ENCODE peak calls at places on chromosome 21, in seven cellular contexts. D, X, W, V, Q, T and Z are unnamed samples. For H3K4me1, the result is how much of the 10 kb centered on the place peaks cover.

GRCh38 chr21:27532081-27532480 is 565.2 kb upstream of the ADAMTS5 start:
- DNase-seq in Q (no peak), T (no peak), W (no peak), V (no peak), X (no peak), D (peak), Z (no peak)

GRCh38 chr21:43892334-43892733 is 27.3 kb downstream of the AGPAT3 start:
- DNase-seq in X (no peak), Q (no peak), W (no peak), V (no peak), T (no peak), D (no peak), Z (no peak)

GRCh38 chr21:40901690-40902089 is 54.7 kb upstream of the DSCAM start:
- DNase-seq in Q (no peak), T (no peak), D (no peak), X (no peak), W (peak), V (no peak), Z (no peak)

GRCh38 chr21:43731891-43732711 is 13.2 kb downstream of the PDXK start:
- DNase-seq in D (no peak), V (no peak), X (no peak), Q (no peak), T (peak), W (no peak), Z (no peak)

GRCh38 chr21:18155508-18156193 is 89.0 kb upstream of the CHODL start:
- DNase-seq in Q (no peak), X (no peak), V (no peak), W (no peak), T (no peak), D (no peak), Z (no peak)

GRCh38 chr21:28579986-28580550 is 412.6 kb downstream of the LTN1 start:
- DNase-seq in V (no peak), T (no peak), D (no peak), W (no peak), X (no peak), Q (no peak), Z (no peak)

GRCh38 chr21:36980280-36981048 is 14.0 kb upstream of the HLCS start:
- DNase-seq in T (peak), X (no peak), W (no peak), Q (peak), V (peak), D (no peak), Z (peak)

GRCh38 chr21:27571706-27572105 is 604.8 kb upstream of the ADAMTS5 start:
- DNase-seq in Q (no peak), T (no peak), V (no peak), X (no peak), W (no peak), D (peak), Z (no peak)

GRCh38 chr21:33854604-33855003 is 61.0 kb downstream of the ATP5PO start:
- DNase-seq in T (no peak), X (no peak), V (no peak), Q (no peak), W (no peak), D (no peak), Z (no peak)

GRCh38 chr21:31429500-31429899 is 85.4 kb upstream of the TIAM1 start:
- DNase-seq in W (peak), D (no peak), Q (no peak), X (no peak), T (no peak), V (no peak), Z (no peak)

GRCh38 chr21:36465481-36465880 is 14.4 kb downstream of the CLDN14 start:
- DNase-seq in T (no peak), W (no peak), Q (no peak), V (no peak), X (no peak), D (no peak), Z (no peak)

GRCh38 chr21:15935530-15935929 is 205.7 kb downstream of the USP25 start:
- DNase-seq in V (no peak), X (no peak), Q (no peak), W (no peak), D (no peak), T (no peak), Z (no peak)

GRCh38 chr21:33075128-33075527 is 5.2 kb downstream of the OLIG1 start:
- DNase-seq in V (no peak), D (no peak), Q (no peak), X (no peak), W (no peak), T (no peak), Z (no peak)

GRCh38 chr21:18759751-18760161 is 356.2 kb upstream of the TMPRSS15 start:
- DNase-seq in T (no peak), Q (no peak), V (no peak), W (no peak), D (no peak), X (no peak), Z (no peak)

GRCh38 chr21:18424250-18424649 is 20.7 kb upstream of the TMPRSS15 start:
- DNase-seq in T (no peak), X (no peak), D (no peak), Q (no peak), V (no peak), W (no peak), Z (no peak)

GRCh38 chr21:33133912-33134311 is 64.0 kb downstream of the OLIG1 start:
- DNase-seq in D (no peak), T (no peak), X (no peak), Q (no peak), W (no peak), V (no peak), Z (no peak)

GRCh38 chr21:16709866-16710550 is 802.8 kb upstream of the CXADR start:
- DNase-seq in D (peak), V (peak), Q (peak), W (no peak), T (peak), X (no peak), Z (no peak)

GRCh38 chr21:43600642-43601397 is 58.5 kb downstream of the HSF2BP start:
- DNase-seq in V (no peak), Q (no peak), D (peak), W (no peak), T (no peak), X (no peak), Z (no peak)

GRCh38 chr21:15659768-15660423 is 69.9 kb upstream of the USP25 start:
- DNase-seq in T (no peak), W (no peak), Q (no peak), X (no peak), V (no peak), D (no peak), Z (no peak)

GRCh38 chr21:31668651-31669491 is 9.4 kb downstream of the SOD1 start:
- DNase-seq in W (no peak), X (no peak), Q (no peak), V (no peak), D (no peak), T (no peak), Z (no peak)

GRCh38 chr21:31235671-31236450 is 108.2 kb downstream of the TIAM1 start:
- DNase-seq in V (no peak), T (no peak), D (no peak), W (no peak), Q (no peak), X (no peak), Z (no peak)

GRCh38 chr21:16587141-16587570 is 857.4 kb downstream of the USP25 start:
- DNase-seq in X (no peak), T (peak), Q (peak), W (peak), D (peak), V (peak), Z (no peak)

GRCh38 chr21:36695671-36696389 is 3.1 kb upstream of the SIM2 start:
- DNase-seq in D (no peak), Q (no peak), X (no peak), W (no peak), T (no peak), V (no peak), Z (no peak)

GRCh38 chr21:28126521-28127317 is 866.0 kb downstream of the LTN1 start:
- DNase-seq in V (no peak), T (no peak), X (no peak), Q (no peak), D (no peak), W (no peak), Z (no peak)

GRCh38 chr21:28636988-28637691 is 355.5 kb downstream of the LTN1 start:
- DNase-seq in Q (no peak), W (no peak), T (no peak), D (peak), X (no peak), V (no peak), Z (no peak)

GRCh38 chr21:28229811-28230210 is 762.9 kb downstream of the LTN1 start:
- DNase-seq in Q (no peak), T (no peak), V (no peak), D (peak), X (no peak), W (no peak), Z (no peak)

GRCh38 chr21:36479415-36480402 is at the start of gene CLDN14:
- DNase-seq in V (no peak), Q (no peak), W (no peak), D (peak), X (no peak), T (no peak), Z (no peak)

GRCh38 chr21:32544697-32545096 is 40.6 kb downstream of the TCP10L start:
- DNase-seq in T (no peak), X (no peak), Q (no peak), W (no peak), V (no peak), D (no peak), Z (no peak)

GRCh38 chr21:33198346-33199135 is 31.2 kb upstream of the IFNAR2 start:
- DNase-seq in W (peak), Q (peak), D (peak), X (no peak), V (no peak), T (no peak), Z (no peak)

GRCh38 chr21:29382029-29382654 is 83.4 kb downstream of the BACH1 start:
- DNase-seq in Q (no peak), T (no peak), W (no peak), D (peak), X (no peak), V (no peak), Z (no peak)

GRCh38 chr21:19236209-19236608 is 832.6 kb upstream of the TMPRSS15 start:
- DNase-seq in T (no peak), V (no peak), D (no peak), Q (no peak), W (no peak), X (no peak), Z (no peak)

GRCh38 chr21:31162827-31163226 is 124.6 kb upstream of the KRTAP19-8 start:
- DNase-seq in T (no peak), W (no peak), Q (no peak), V (no peak), D (peak), X (no peak), Z (no peak)

GRCh38 chr21:33418686-33419085 is 15.5 kb downstream of the IFNGR2 start:
- DNase-seq in Q (peak), T (peak), D (no peak), X (no peak), V (peak), W (peak), Z (no peak)

GRCh38 chr21:27813750-27814149 is 846.9 kb upstream of the ADAMTS5 start:
- DNase-seq in W (no peak), V (no peak), X (no peak), T (no peak), Q (no peak), D (no peak), Z (no peak)

GRCh38 chr21:45388011-45388521 is 16.9 kb upstream of the COL18A1 start:
- DNase-seq in Q (no peak), W (peak), V (peak), T (peak), D (no peak), X (no peak), Z (no peak)

GRCh38 chr21:45386336-45386727 is 18.6 kb upstream of the COL18A1 start:
- DNase-seq in V (no peak), X (no peak), D (no peak), W (peak), T (no peak), Q (no peak), Z (no peak)

GRCh38 chr21:45387506-45387905 is 17.5 kb upstream of the COL18A1 start:
- DNase-seq in D (no peak), X (no peak), W (no peak), T (peak), Q (no peak), V (peak), Z (peak)

GRCh38 chr21:45385549-45386050 is 19.4 kb upstream of the COL18A1 start:
- DNase-seq in T (peak), W (peak), Q (no peak), D (no peak), X (no peak), V (peak), Z (no peak)

DNA sequence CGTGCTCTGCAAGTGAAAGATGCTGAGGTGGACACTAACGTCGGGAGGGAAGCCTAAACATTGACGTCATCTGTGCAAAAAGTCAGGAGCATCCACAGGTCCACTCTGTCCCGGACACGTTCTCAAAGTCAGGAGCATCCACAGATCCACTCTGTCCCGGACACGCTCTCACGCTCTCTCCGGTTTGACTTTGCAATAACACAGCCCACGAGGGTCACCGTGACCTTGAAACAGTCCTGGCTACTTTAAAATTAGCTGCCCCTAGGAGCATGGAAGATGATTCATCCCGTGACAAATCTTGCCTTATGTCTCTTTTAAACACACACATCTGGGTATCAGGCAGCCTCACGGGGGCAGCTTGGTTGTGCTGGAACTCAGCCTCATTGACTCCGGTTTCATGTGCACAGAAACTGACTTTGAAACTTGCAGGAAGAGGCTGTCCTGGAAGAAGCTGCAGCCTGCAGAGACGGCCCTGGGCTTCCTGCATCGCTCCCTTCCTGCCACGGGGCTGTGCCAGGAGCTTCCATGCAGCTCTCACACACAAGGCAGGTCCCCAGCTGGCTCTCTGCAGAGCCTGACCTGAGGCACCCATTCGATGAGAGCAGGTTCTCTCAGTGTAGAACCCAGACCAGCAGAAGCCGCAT is 18.1 kb upstream of the COL18A1 start:
- DNase-seq in W (peak), D (peak), V (peak), T (peak), Q (peak), X (no peak), Z (no peak)
- TF ChIP-seq POLR2A in W (no peak), D (peak), V (no peak), T (no peak), Q (no peak), X (no peak), Z (no peak)

DNA sequence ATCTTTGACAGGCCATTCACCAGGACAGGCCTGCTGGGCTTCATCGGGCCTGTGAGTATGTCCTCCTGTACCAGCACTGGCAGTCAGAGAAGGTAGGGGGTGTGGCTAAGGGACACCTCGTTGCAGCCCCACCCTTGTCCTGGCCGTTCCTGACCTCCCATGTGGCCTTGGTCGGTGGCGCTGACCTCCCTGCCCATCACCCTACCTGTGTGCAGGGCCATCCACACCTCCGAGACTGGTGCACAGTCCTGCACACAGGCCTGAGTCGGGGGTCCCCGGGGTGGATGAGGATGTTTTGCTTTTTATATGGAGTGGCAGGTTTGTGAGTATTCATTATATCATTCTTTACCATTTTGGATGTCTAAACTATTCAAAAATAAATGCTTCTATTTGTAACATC is 59.0 kb downstream of the S100B start:
- DNase-seq in Q (no peak), W (no peak), D (no peak), T (no peak), V (no peak), X (no peak), Z (no peak)
- H3K4me1 ChIP-seq in Q (under half), W (under half), D (under half), T (under half), V (under half), X (under half), Z (under half)

GRCh38 chr21:46100020-46100419 is 2.1 kb downstream of the COL6A2 start:
- DNase-seq in V (no peak), X (no peak), T (peak), Q (no peak), D (no peak), W (no peak), Z (no peak)

GRCh38 chr21:46099476-46099875 is 1.6 kb downstream of the COL6A2 start:
- DNase-seq in V (peak), Q (no peak), T (peak), D (peak), W (peak), X (no peak), Z (peak)

GRCh38 chr21:46100426-46100825 is 2.5 kb downstream of the COL6A2 start:
- DNase-seq in Q (no peak), T (peak), D (peak), V (no peak), X (no peak), W (no peak), Z (no peak)

GRCh38 chr21:46108827-46109226 is 10.9 kb downstream of the COL6A2 start:
- DNase-seq in V (no peak), X (no peak), W (no peak), Q (no peak), T (peak), D (no peak), Z (peak)

DNA sequence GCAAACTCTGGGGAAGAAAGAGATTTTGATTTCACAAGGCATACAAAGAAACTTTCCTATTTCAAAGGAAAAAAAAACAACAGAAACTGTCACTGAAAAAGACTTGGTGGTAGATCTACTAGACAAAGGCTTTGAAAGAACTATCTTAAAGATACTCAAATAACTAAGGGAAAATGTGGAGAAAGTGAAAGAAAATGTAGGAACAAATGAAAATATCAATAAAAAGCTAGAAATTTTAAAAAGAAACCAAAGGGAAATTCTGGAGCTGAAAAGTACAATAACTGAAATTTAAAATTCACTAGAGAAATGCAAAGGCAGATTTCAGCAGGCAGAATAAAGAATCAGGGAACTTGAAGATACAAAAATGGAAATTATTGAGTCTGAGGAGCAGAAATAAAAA is 6.2 kb downstream of the COL6A2 start:
- DNase-seq in Q (no peak), V (no peak), W (no peak), D (no peak), X (no peak), T (no peak), Z (no peak)
- TF ChIP-seq POLR2A in Q (no peak), V (no peak), W (no peak), D (no peak), X (no peak), T (no peak), Z (no peak)

GRCh38 chr21:35207322-35207721 is 158.2 kb upstream of the RUNX1 start:
- DNase-seq in V (no peak), T (peak), X (no peak), Q (no peak), W (no peak), D (no peak), Z (no peak)
- H3K4me1 ChIP-seq in V (under half), T (under half), X (under half), Q (under half), W (half or more), D (under half), Z (under half)

DNA sequence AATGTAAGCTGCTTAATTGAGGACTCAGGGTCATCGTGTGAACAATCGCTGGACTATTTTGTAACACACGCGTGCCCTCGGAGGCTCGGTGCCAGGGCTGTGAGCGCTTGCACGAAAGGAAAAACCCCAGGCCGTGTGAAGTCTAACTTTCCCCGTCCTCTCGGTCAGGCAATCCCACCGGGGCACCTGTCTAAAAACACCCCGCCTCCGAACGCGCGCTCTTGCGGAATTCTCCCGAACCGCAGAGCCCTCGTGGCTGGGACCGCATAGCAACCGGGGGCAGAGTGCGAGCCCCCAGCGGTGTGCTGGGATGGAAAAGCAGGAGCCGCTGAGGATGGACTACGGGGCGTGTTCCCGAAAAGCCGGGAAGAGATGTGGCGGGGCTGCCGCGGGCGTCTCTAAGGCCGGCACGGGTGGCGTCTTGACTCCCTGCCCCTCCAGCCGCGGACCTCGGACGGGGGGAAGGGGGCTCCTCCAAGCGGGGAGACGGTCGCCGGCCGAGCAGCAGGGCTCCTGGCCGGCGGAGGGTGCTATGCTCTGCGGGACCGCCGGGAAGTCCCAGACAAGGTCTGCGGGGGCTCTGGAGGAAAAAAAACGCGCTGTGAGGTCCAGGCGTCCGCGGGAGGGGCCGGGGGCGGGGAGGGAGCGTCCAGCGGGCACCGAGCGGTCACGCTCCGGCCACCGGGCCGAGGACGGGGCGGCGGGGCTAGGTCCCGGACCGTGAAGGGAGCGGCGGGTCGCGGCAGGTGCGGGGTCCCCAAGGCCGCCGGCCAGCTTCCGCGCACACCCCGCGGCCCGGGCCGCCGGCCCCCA is 936 bp downstream of the ZBTB21 start:
- DNase-seq in T (no peak), W (peak), Q (peak), D (peak), X (no peak), V (peak), Z (peak)
- TF ChIP-seq POLR2A in T (no peak), W (no peak), Q (no peak), D (peak), X (peak), V (no peak), Z (no peak)

GRCh38 chr21:39637197-39637970 is 24.6 kb downstream of the B3GALT5 start:
- DNase-seq in D (no peak), V (no peak), W (no peak), Q (no peak), X (no peak), T (no peak), Z (peak)
- H3K4me1 ChIP-seq in D (under half), V (under half), W (under half), Q (under half), X (under half), T (under half), Z (under half)

DNA sequence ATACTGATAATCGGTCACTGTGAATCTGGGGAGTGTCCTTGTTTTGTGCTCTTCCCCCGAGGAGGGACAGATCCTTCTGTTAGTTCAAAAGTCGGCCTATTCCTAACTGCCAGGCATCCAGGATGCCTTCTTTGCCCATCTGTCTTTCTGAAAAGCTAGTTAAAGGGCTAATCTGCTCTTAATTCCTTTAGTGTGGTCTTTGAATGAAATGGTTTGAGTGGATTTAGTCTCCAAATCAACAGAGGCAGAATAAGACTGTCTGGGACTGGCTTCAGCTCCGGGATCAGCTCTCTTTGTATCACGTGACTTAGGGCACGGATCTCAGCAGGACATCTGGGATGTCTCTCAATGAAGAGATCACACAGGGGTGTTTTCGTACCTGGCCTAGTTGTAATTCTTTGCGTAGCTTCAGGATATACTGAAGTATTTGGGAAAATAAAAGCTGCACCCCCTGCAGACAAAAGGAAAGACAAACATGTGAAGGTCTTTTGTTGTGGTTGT is 98.0 kb downstream of the ERG start:
- DNase-seq in T (no peak), X (no peak), D (no peak), W (no peak), Q (no peak), V (no peak), Z (no peak)
- TF ChIP-seq POLR2A in T (no peak), X (no peak), D (no peak), W (no peak), Q (no peak), V (no peak), Z (no peak)